ENCODE peak calls at places on chromosomes 2 and 18, in ten cellular contexts. P is stomach, S is Panc1, X is mammary epithelial cell, E is tibial artery, R is HCT116, G is sigmoid colon, B is uterus, C is astrocyte, N is Karpas-422. T is an unnamed sample.

GRCh38 chr2:113284481-113284880 is 5.8 kb upstream of the PAX8 start:
- DNase-seq in B (no peak), C (peak; percentile 39), X (peak; percentile 18), N (no peak), E (no peak), R (no peak), S (no peak), P (no peak), G (no peak), T (no peak)

GRCh38 chr2:127106457-127106997 is 427 bp downstream of the BIN1 start:
- DNase-seq in B (no peak), R (no peak), N (no peak), X (peak; percentile 45), C (peak; percentile 10), G (peak; percentile 80), S (no peak), P (peak; percentile 38), E (no peak), T (no peak)

GRCh38 chr2:125643585-125643984 is 1012.4 kb upstream of the GYPC start:
- DNase-seq in R (no peak), X (no peak), S (no peak), E (no peak), P (no peak), N (no peak), B (no peak), G (no peak), C (no peak), T (peak; percentile 50)

GRCh38 chr2:240640939-240641338 is 15.7 kb downstream of the GPR35 start:
- DNase-seq in N (no peak), E (peak; percentile 35), X (peak; percentile 21), S (no peak), R (peak; percentile 29), G (peak; percentile 59), C (no peak), B (no peak), P (peak; percentile 50), T (peak; percentile 51)

GRCh38 chr2:69226886-69227285 is 160.1 kb downstream of the GFPT1 start:
- DNase-seq in N (no peak), P (no peak), E (no peak), X (no peak), C (no peak), B (no peak), R (no peak), G (no peak), S (no peak), T (peak; percentile 9)

GRCh38 chr2:236866542-236867340 is 218.9 kb upstream of the COPS8 start:
- DNase-seq in G (peak; percentile 52), R (no peak), X (no peak), E (peak; percentile 47), B (no peak), P (peak; percentile 17), N (no peak), C (no peak), S (no peak), T (no peak)

GRCh38 chr2:186256540-186256939 is 229.5 kb upstream of the ZC3H15 start:
- DNase-seq in E (no peak), C (peak; percentile 26), N (peak; percentile 69), B (no peak), X (peak; percentile 43), R (peak; percentile 29), S (no peak), P (no peak), G (no peak), T (no peak)

GRCh38 chr18:47558110-47558750 is 306.8 kb upstream of the SKOR2 start:
- DNase-seq in G (no peak), X (no peak), E (no peak), N (no peak), P (no peak), B (no peak), S (no peak), C (no peak), R (no peak), T (no peak)

GRCh38 chr2:72129676-72130340 is 17.9 kb downstream of the CYP26B1 start:
- DNase-seq in X (peak; percentile 6), R (no peak), P (no peak), S (no peak), B (no peak), E (peak; percentile 45), N (no peak), C (no peak), G (no peak), T (peak; percentile 7)

GRCh38 chr2:31384351-31384750 is 30.2 kb downstream of the XDH start:
- DNase-seq in B (no peak), G (no peak), S (no peak), P (no peak), X (peak; percentile 95), E (no peak), C (peak; percentile 97), N (no peak), R (peak; percentile 51), T (no peak)

GRCh38 chr18:50610349-50610748 is 50.5 kb downstream of the MAPK4 start:
- DNase-seq in P (no peak), R (no peak), S (no peak), N (peak; percentile 78), X (no peak), C (no peak), B (no peak), E (no peak), G (no peak), T (no peak)

GRCh38 chr2:65055427-65056214 is 595 bp upstream of the CEP68 start:
- DNase-seq in S (no peak), C (no peak), X (no peak), N (no peak), E (no peak), B (no peak), P (peak; percentile 68), G (no peak), R (no peak), T (no peak)

GRCh38 chr18:38459595-38459994 is 894.0 kb upstream of the CELF4 start:
- DNase-seq in E (no peak), R (no peak), N (no peak), X (no peak), B (no peak), C (no peak), G (no peak), P (no peak), S (no peak), T (no peak)
- H3K9me3 ChIP-seq in E (no peaks in the 10 kb centered on the region), R (peaks cover 8% of the 10 kb centered on the region), N (peaks cover 25% of the 10 kb centered on the region), X (no peaks in the 10 kb centered on the region), B (no peaks in the 10 kb centered on the region), C (no peaks in the 10 kb centered on the region), G (no peaks in the 10 kb centered on the region), P (no peaks in the 10 kb centered on the region), S (no peaks in the 10 kb centered on the region), T (no peaks in the 10 kb centered on the region)

GRCh38 chr2:38075436-38076249 is at the start of gene CYP1B1:
- DNase-seq in R (no peak), B (peak; percentile 64), G (peak; percentile 75), S (no peak), E (peak; percentile 68), X (peak; percentile 11), P (no peak), C (peak; percentile 36), N (no peak), T (peak; percentile 24)

GRCh38 chr2:38077431-38077769 is 1.4 kb upstream of the CYP1B1 start:
- DNase-seq in N (no peak), B (no peak), C (no peak), S (no peak), R (no peak), X (no peak), P (no peak), G (no peak), E (no peak), T (no peak)

GRCh38 chr2:38076250-38076709 is 329 bp upstream of the CYP1B1 start:
- DNase-seq in N (peak; percentile 63), P (peak; percentile 54), B (peak; percentile 86), C (peak; percentile 78), S (no peak), X (peak; percentile 77), G (peak; percentile 90), R (peak; percentile 61), E (peak; percentile 87), T (peak; percentile 67)

GRCh38 chr2:38074775-38075435 is 1.0 kb downstream of the CYP1B1 start:
- DNase-seq in R (no peak), C (peak; percentile 58), N (no peak), P (no peak), B (no peak), E (no peak), G (no peak), S (no peak), X (no peak), T (no peak)

GRCh38 chr2:38076710-38077430 is 919 bp upstream of the CYP1B1 start:
- DNase-seq in N (peak; percentile 53), G (peak; percentile 88), R (peak; percentile 48), X (peak; percentile 84), P (peak; percentile 70), C (peak; percentile 91), S (no peak), B (peak; percentile 82), E (peak; percentile 84), T (peak; percentile 57)
- H3K27me3 ChIP-seq in N (no peaks in the 10 kb centered on the region), G (peaks cover 18% of the 10 kb centered on the region), R (no peaks in the 10 kb centered on the region), X (no peaks in the 10 kb centered on the region), P (peaks cover 31% of the 10 kb centered on the region), C (peaks cover 36% of the 10 kb centered on the region), S (no peaks in the 10 kb centered on the region), B (no peaks in the 10 kb centered on the region), E (no peaks in the 10 kb centered on the region), T (peaks cover 38% of the 10 kb centered on the region)

DNA sequence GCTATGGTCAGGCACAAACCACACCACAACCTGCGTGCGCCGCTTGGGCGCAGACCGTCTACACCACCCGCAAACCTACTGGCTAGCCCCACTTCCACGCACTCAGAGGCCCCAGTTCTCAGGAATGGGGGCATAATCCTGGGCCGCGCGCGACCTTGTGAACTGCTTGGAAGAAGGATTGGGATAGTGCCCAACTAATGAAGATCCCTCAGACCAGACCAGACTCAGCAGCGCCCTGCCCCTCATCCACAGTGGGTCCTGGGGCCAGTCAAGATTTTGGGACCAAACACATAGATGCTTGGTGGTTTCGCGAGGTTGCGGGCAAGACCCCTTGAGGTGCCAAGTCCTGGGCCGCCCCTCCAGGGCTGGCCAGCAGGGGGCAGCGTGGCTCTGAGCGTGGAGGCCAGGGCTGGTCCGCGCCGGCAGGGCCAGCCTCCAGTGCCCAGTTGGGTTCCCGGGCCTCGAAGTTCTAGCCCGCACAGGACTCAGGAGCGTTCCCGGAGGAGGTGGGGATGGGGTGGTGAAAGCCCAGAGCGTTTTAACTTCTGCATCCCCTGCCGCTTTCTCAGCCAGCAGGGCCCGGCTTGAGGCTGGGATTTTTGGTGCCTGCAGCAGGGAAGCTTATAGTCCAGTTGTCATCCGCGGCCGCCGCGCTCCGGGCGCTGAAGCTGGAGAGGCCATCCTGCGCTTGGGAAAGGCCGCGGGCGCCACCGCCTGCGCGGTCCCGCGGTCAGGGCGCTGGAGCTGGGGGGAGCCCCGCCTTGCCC is 8.3 kb downstream of the OSR1 start:
- DNase-seq in C (peak; percentile 51), G (no peak), R (peak; percentile 29), B (no peak), N (peak; percentile 73), S (no peak), P (no peak), E (peak; percentile 85), X (no peak), T (peak; percentile 68)
- H3K4me3 ChIP-seq in C (peak overlapping the region; percentile 26), G (peak overlapping the region; percentile 10), R (no peak overlapping the region), B (no peak overlapping the region), N (no peak overlapping the region), S (peak overlapping the region; percentile 38), P (no peak overlapping the region), E (peak overlapping the region; percentile 15), X (no peak overlapping the region), T (peak overlapping the region; percentile 12)

DNA sequence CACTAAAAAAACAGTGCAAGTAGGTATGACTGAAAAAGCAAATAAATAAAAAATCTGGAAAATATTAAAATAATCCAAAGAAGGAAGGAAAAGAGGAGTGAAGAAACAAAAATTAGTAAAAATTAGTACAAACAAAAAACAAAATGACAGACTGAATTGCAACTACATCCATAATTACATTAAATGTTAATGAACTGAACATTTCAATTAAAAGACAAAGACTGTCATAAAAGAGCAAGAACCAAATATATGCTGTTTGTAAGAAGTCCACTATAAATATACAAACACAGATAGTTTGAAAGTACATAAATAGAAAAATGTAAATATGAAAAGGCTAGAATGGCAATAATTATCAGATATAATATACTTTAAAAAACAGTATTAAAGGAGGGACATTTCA is 267.6 kb downstream of the WDPCP start:
- DNase-seq in C (no peak), B (no peak), E (no peak), P (no peak), R (no peak), N (no peak), S (no peak), G (no peak), X (no peak), T (no peak)
- H3K9me3 ChIP-seq in C (no peaks in the 10 kb centered on the region), B (peaks cover 6% of the 10 kb centered on the region), E (no peaks in the 10 kb centered on the region), P (peaks cover 13% of the 10 kb centered on the region), R (no peaks in the 10 kb centered on the region), N (no peaks in the 10 kb centered on the region), S (no peaks in the 10 kb centered on the region), G (no peaks in the 10 kb centered on the region), X (no peaks in the 10 kb centered on the region), T (no peaks in the 10 kb centered on the region)